ENCODE peak calls at places on chromosomes 13 and 19, in eight cellular contexts. G is breast epithelium, H is activated T-cell treated with anti-CD3 and anti-CD28 coated beads for 1 hour, I is NCI-H146, P is GM13977, C is mucosa of gallbladder, X is NCI-H1092 treated with DMSO at 0.1 percent for 48 hours, E is endothelial cell of umbilical vein. F is an unnamed sample.

GRCh38 chr19:46723023-46723461 is 6.1 kb upstream of the PRKD2 start:
- DNase-seq in G (no peak), H (no peak), I (no peak), P (no peak), C (no peak), X (no peak), E (no peak), F (no peak)

GRCh38 chr19:7534531-7534980 is 961 bp upstream of the PNPLA6 start:
- DNase-seq in G (no peak), H (peak), I (peak), P (peak), C (peak), X (peak), E (peak), F (peak)

GRCh38 chr19:49592486-49593232 is 1.7 kb downstream of the PRR12 start:
- DNase-seq in G (no peak), H (no peak), I (no peak), P (peak), C (no peak), X (no peak), E (no peak), F (no peak)

GRCh38 chr19:11191934-11192333 is 5.4 kb downstream of the KANK2 start:
- DNase-seq in G (no peak), H (no peak), I (no peak), P (no peak), C (no peak), X (no peak), E (no peak), F (no peak)

GRCh38 chr13:79314652-79315051 is 91.4 kb downstream of the RBM26 start:
- DNase-seq in G (no peak), H (no peak), I (no peak), P (no peak), C (no peak), X (no peak), E (peak), F (no peak)

GRCh38 chr13:42924290-42924803 is 67.7 kb downstream of the EPSTI1 start:
- DNase-seq in G (no peak), H (no peak), I (peak), P (no peak), C (no peak), X (peak), E (no peak), F (no peak)

GRCh38 chr19:2607712-2608601 is 94.5 kb downstream of the GNG7 start:
- DNase-seq in G (no peak), H (peak), I (no peak), P (peak), C (no peak), X (no peak), E (no peak), F (peak)

GRCh38 chr19:16324384-16325160 is at the start of gene KLF2:
- DNase-seq in G (peak), H (peak), I (peak), P (peak), C (peak), X (peak), E (peak), F (peak)

GRCh38 chr13:59061621-59062020 is 1102.1 kb downstream of the DIAPH3 start:
- DNase-seq in G (no peak), H (no peak), I (no peak), P (no peak), C (no peak), X (peak), E (no peak), F (no peak)

GRCh38 chr19:33395561-33396550 is 22.3 kb downstream of the CEBPG start:
- DNase-seq in G (peak), H (no peak), I (no peak), P (no peak), C (no peak), X (no peak), E (no peak), F (no peak)

GRCh38 chr19:55563261-55563690 is 17.4 kb downstream of the ZNF579 start:
- DNase-seq in G (no peak), H (no peak), I (no peak), P (no peak), C (peak), X (peak), E (no peak), F (no peak)

GRCh38 chr19:18104793-18105131 is 7.2 kb downstream of the MAST3 start:
- DNase-seq in G (no peak), H (no peak), I (no peak), P (no peak), C (no peak), X (no peak), E (no peak), F (no peak)

GRCh38 chr19:3146677-3147100 is 10.9 kb downstream of the GNA15 start:
- DNase-seq in G (no peak), H (peak), I (no peak), P (no peak), C (no peak), X (no peak), E (no peak), F (peak)

GRCh38 chr19:19514881-19515763 is at the start of gene TSSK6:
- DNase-seq in G (no peak), H (no peak), I (no peak), P (no peak), C (no peak), X (no peak), E (no peak), F (no peak)

GRCh38 chr13:31719214-31719613 is 20.1 kb upstream of the RXFP2 start:
- DNase-seq in G (no peak), H (no peak), I (no peak), P (no peak), C (no peak), X (no peak), E (no peak), F (no peak)

GRCh38 chr19:28554321-28555091 is 658.4 kb downstream of the UQCRFS1 start:
- DNase-seq in G (no peak), H (no peak), I (no peak), P (no peak), C (no peak), X (no peak), E (no peak), F (no peak)

GRCh38 chr19:12365094-12365371 is 450 bp downstream of the ZNF442 start:
- DNase-seq in G (no peak), H (no peak), I (peak), P (peak), C (no peak), X (peak), E (peak), F (no peak)

GRCh38 chr13:114107686-114108081 is 24.7 kb downstream of the RASA3 start:
- DNase-seq in G (peak), H (no peak), I (no peak), P (no peak), C (no peak), X (peak), E (peak), F (no peak)

GRCh38 chr19:48480476-48481190 is 11.5 kb downstream of the CYTH2 start:
- DNase-seq in G (no peak), H (peak), I (no peak), P (no peak), C (no peak), X (no peak), E (peak), F (peak)

GRCh38 chr13:51644649-51645048 is 60.4 kb downstream of the WDFY2 start:
- DNase-seq in G (no peak), H (no peak), I (no peak), P (no peak), C (no peak), X (no peak), E (peak), F (no peak)

GRCh38 chr19:45792482-45793177 is at the start of gene DMWD:
- DNase-seq in G (peak), H (peak), I (peak), P (peak), C (peak), X (peak), E (peak), F (peak)

GRCh38 chr19:31214997-31215396 is 134.2 kb downstream of the TSHZ3 start:
- DNase-seq in G (no peak), H (no peak), I (no peak), P (no peak), C (no peak), X (no peak), E (no peak), F (no peak)

GRCh38 chr13:62997038-62997619 is 1581.5 kb upstream of the PCDH20 start:
- DNase-seq in G (no peak), H (no peak), I (no peak), P (no peak), C (no peak), X (no peak), E (no peak), F (no peak)

GRCh38 chr13:100300213-100300612 is 211.3 kb downstream of the PCCA start:
- DNase-seq in G (no peak), H (no peak), I (no peak), P (no peak), C (no peak), X (no peak), E (no peak), F (no peak)

GRCh38 chr13:56020425-56020824 is 1120.3 kb upstream of the PRR20A start:
- DNase-seq in G (no peak), H (no peak), I (no peak), P (no peak), C (no peak), X (no peak), E (no peak), F (no peak)

GRCh38 chr13:33497146-33497845 is 211.7 kb upstream of the STARD13 start:
- DNase-seq in G (no peak), H (no peak), I (no peak), P (no peak), C (no peak), X (no peak), E (peak), F (no peak)

GRCh38 chr19:51873097-51873496 is 14.7 kb downstream of the ZNF577 start:
- DNase-seq in G (no peak), H (no peak), I (no peak), P (no peak), C (no peak), X (no peak), E (no peak), F (no peak)

GRCh38 chr13:50672025-50672424 is 171.5 kb downstream of the DLEU7 start:
- DNase-seq in G (no peak), H (no peak), I (no peak), P (no peak), C (no peak), X (no peak), E (no peak), F (no peak)

GRCh38 chr13:73767747-73768315 is 366.4 kb downstream of the KLF12 start:
- DNase-seq in G (no peak), H (peak), I (peak), P (no peak), C (no peak), X (peak), E (no peak), F (peak)

GRCh38 chr13:21909331-21909730 is 238.5 kb downstream of the FGF9 start:
- DNase-seq in G (no peak), H (no peak), I (no peak), P (no peak), C (no peak), X (no peak), E (no peak), F (no peak)

GRCh38 chr19:2270157-2270571 is 11.8 kb downstream of the PEAK3 start:
- DNase-seq in G (no peak), H (no peak), I (no peak), P (no peak), C (no peak), X (no peak), E (no peak), F (peak)

GRCh38 chr13:98722958-98723357 is 29.5 kb downstream of the SLC15A1 start:
- DNase-seq in G (no peak), H (no peak), I (no peak), P (no peak), C (peak), X (no peak), E (no peak), F (no peak)

GRCh38 chr19:35768082-35768421 is 7.3 kb upstream of the ARHGAP33 start:
- DNase-seq in G (no peak), H (no peak), I (no peak), P (no peak), C (no peak), X (no peak), E (no peak), F (no peak)

GRCh38 chr19:33795370-33796163 is 1.1 kb upstream of the KCTD15 start:
- DNase-seq in G (peak), H (peak), I (peak), P (peak), C (peak), X (peak), E (peak), F (peak)

GRCh38 chr13:73259061-73259908 is 200.5 kb downstream of the KLF5 start:
- DNase-seq in G (no peak), H (no peak), I (peak), P (no peak), C (no peak), X (no peak), E (no peak), F (no peak)

GRCh38 chr13:33970746-33971145 is 152.8 kb downstream of the RFC3 start:
- DNase-seq in G (no peak), H (no peak), I (no peak), P (no peak), C (no peak), X (no peak), E (no peak), F (no peak)

GRCh38 chr19:21694171-21694906 is 73.0 kb downstream of the ZNF100 start:
- DNase-seq in G (no peak), H (no peak), I (no peak), P (no peak), C (no peak), X (no peak), E (no peak), F (no peak)

F was measured in stimulated activated naive CD4-positive, alpha-beta T cell treated with Interleukin-2 at 50 U/mL for 16 hours.